ENCODE peak calls at places on chromosome 2, in ten cellular contexts. N is Peyer's patch, I is tibial nerve, D is suprapubic skin, B is stomach, P is heart left ventricle, G is IMR-90, V is ovary, C is adrenal gland, R is HCT116. Y is an unnamed sample.
A peak's percentile ranks its signal among the peaks of the same experiment; 100 is the strongest.

GRCh38 chr2:20185176-20186022 is 39.5 kb downstream of the SDC1 start:
- DNase-seq in G (peak; percentile 69), R (no peak), V (no peak), D (no peak), N (no peak), C (no peak), P (no peak), I (no peak), B (no peak), Y (no peak)

GRCh38 chr2:162887087-162887486 is 48.5 kb upstream of the KCNH7 start:
- DNase-seq in V (no peak), D (no peak), B (no peak), G (no peak), I (no peak), N (no peak), P (no peak), C (no peak), R (no peak), Y (no peak)

GRCh38 chr2:237024255-237024654 is 61.4 kb upstream of the COPS8 start:
- DNase-seq in C (no peak), G (no peak), R (no peak), V (no peak), N (no peak), D (no peak), P (no peak), I (no peak), B (no peak), Y (no peak)

GRCh38 chr2:120395686-120396518 is 50.0 kb downstream of the INHBB start:
- DNase-seq in D (peak; percentile 35), I (no peak), C (no peak), B (peak; percentile 25), G (no peak), R (no peak), P (peak; percentile 14), V (no peak), N (peak; percentile 41), Y (peak; percentile 42)

GRCh38 chr2:174617120-174617519 is 19.5 kb upstream of the WIPF1 start:
- DNase-seq in C (no peak), I (no peak), D (no peak), N (no peak), R (no peak), G (no peak), P (no peak), V (no peak), B (no peak), Y (peak; percentile 69)

GRCh38 chr2:129794116-129794515 is 185.3 kb upstream of the RAB6C start:
- DNase-seq in R (no peak), V (no peak), P (no peak), D (no peak), I (no peak), B (no peak), G (no peak), N (no peak), C (no peak), Y (no peak)

GRCh38 chr2:197993830-197994229 is 189.4 kb downstream of the PLCL1 start:
- DNase-seq in G (peak; percentile 17), I (no peak), P (no peak), B (no peak), R (no peak), C (no peak), N (no peak), V (no peak), D (no peak), Y (no peak)

GRCh38 chr2:101208830-101209229 is 43.9 kb upstream of the CNOT11 start:
- DNase-seq in I (no peak), B (no peak), C (no peak), N (no peak), G (no peak), V (no peak), D (no peak), R (no peak), P (no peak), Y (no peak)

GRCh38 chr2:226308981-226309380 is 490.6 kb downstream of the IRS1 start:
- DNase-seq in D (no peak), I (no peak), V (no peak), R (no peak), G (peak; percentile 76), B (no peak), C (no peak), P (peak; percentile 25), N (no peak), Y (no peak)

GRCh38 chr2:182165196-182165595 is 179.5 kb downstream of the PPP1R1C start:
- DNase-seq in V (no peak), P (no peak), I (no peak), C (no peak), D (no peak), B (no peak), G (no peak), R (no peak), N (no peak), Y (no peak)

GRCh38 chr2:219643788-219644398 is 16.5 kb downstream of the SLC4A3 start:
- DNase-seq in R (no peak), D (no peak), P (peak; percentile 72), V (peak; percentile 68), G (no peak), I (no peak), C (no peak), N (peak; percentile 29), B (no peak), Y (no peak)

GRCh38 chr2:39938035-39938835 is 159.2 kb upstream of the THUMPD2 start:
- DNase-seq in G (peak; percentile 97), D (no peak), I (no peak), V (no peak), R (no peak), B (no peak), C (no peak), P (no peak), N (no peak), Y (no peak)

GRCh38 chr2:146124741-146125140 is 1604.8 kb upstream of the ZEB2 start:
- DNase-seq in D (no peak), R (no peak), I (no peak), B (no peak), G (peak; percentile 63), V (no peak), P (no peak), C (no peak), N (no peak), Y (no peak)

GRCh38 chr2:65278450-65279030 is 50.9 kb downstream of the ACTR2 start:
- DNase-seq in V (no peak), B (no peak), G (peak; percentile 49), D (no peak), C (no peak), N (no peak), P (peak; percentile 44), R (no peak), I (no peak), Y (no peak)

GRCh38 chr2:95268208-95269035 is 5.8 kb upstream of the PROM2 start:
- DNase-seq in I (no peak), D (peak; percentile 51), G (no peak), C (no peak), R (no peak), P (no peak), V (no peak), B (peak; percentile 17), N (no peak), Y (peak; percentile 40)

GRCh38 chr2:44850016-44850415 is 91.5 kb upstream of the SIX3 start:
- DNase-seq in N (no peak), P (no peak), D (no peak), B (no peak), I (no peak), C (no peak), V (no peak), R (no peak), G (no peak), Y (no peak)

GRCh38 chr2:187003038-187003543 is 154.1 kb upstream of the ZSWIM2 start:
- DNase-seq in B (no peak), P (no peak), I (no peak), R (no peak), C (no peak), N (no peak), D (no peak), V (no peak), G (no peak), Y (no peak)

DNA sequence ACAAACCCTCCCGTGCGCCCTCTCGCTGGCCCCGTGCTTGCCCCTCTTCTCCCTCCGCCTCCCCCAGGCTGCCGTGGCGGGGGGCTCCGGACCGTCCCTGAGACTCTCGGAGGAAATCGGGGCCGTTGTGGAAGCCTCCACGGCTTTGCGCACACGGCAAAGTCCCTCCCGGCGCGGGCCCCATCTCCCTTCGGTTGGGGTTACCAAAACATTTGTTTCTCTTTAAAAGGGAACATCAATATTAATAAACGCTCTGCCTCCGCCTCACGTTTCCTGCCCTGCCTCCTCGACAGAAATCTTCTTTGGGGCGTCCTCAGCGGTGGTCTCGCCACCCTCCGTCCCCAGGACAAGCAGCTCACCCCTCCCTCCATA is 3.8 kb downstream of the PAX3 start:
- DNase-seq in G (no peak), I (no peak), P (no peak), C (no peak), R (no peak), B (no peak), V (no peak), D (no peak), N (no peak), Y (no peak)
- H3K27me3 ChIP-seq in G (peaks cover 98% of the 10 kb centered on the region), I (peaks cover 100% of the 10 kb centered on the region), P (peaks cover 93% of the 10 kb centered on the region), C (peaks cover 92% of the 10 kb centered on the region), R (peaks cover 27% of the 10 kb centered on the region), B (peaks cover 74% of the 10 kb centered on the region), V (no peaks in the 10 kb centered on the region), D (peaks cover 100% of the 10 kb centered on the region), N (peaks cover 70% of the 10 kb centered on the region), Y (peaks cover 56% of the 10 kb centered on the region)

GRCh38 chr2:62705859-62706720 is 577 bp downstream of the EHBP1 start:
- DNase-seq in B (peak; percentile 49), I (peak; percentile 46), P (peak; percentile 55), N (peak; percentile 73), R (no peak), G (peak; percentile 34), V (peak; percentile 20), D (peak; percentile 86), C (peak; percentile 79), Y (peak; percentile 85)
- TF ChIP-seq POLR2A in B (no peak), I (no peak), P (no peak), N (no peak), R (no peak), G (peak; percentile 26), V (no peak), D (no peak), C (peak; percentile 10), Y (no peak)

GRCh38 chr2:111912547-111912946 is 14.1 kb downstream of the MERTK start:
- DNase-seq in G (no peak), D (no peak), I (no peak), B (no peak), C (no peak), P (no peak), R (no peak), V (no peak), N (peak; percentile 36), Y (peak; percentile 66)
- H3K27me3 ChIP-seq in G (peaks cover 13% of the 10 kb centered on the region), D (no peaks in the 10 kb centered on the region), I (no peaks in the 10 kb centered on the region), B (no peaks in the 10 kb centered on the region), C (no peaks in the 10 kb centered on the region), P (no peaks in the 10 kb centered on the region), R (no peaks in the 10 kb centered on the region), V (no peaks in the 10 kb centered on the region), N (no peaks in the 10 kb centered on the region), Y (no peaks in the 10 kb centered on the region)

DNA sequence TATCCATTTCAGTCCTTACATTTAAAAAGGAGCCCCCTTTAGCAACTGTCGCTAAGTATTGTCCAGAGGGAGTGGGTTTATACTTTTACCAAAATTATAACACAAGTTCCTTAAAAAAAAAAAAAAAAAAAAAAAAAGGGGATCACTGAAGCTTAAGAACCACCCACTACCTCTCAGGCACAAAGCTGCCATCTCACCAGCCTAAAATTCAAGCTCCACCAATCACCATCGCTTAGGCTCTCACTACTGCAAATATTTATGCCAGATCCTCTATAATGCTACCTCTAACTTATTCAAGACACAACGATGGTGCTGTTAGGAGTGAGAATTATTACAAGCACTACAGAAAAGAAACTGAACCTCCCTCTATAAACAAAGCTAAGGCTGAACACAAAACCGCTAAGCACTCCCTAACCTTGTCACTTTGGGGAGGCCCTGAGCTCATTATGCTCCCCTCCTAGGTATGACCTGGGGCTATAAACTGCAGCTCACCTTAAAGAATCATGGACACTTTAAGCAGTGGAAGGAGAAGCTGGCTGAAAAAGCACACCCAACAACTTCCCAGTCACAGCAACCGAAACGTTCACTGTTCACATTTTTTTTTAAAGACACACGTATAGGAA is 3.6 kb downstream of the FZD5 start:
- DNase-seq in C (no peak), D (no peak), V (no peak), R (no peak), G (no peak), P (no peak), N (no peak), B (no peak), I (no peak), Y (no peak)
- TF ChIP-seq POLR2A in C (no peak), D (no peak), V (no peak), R (no peak), G (no peak), P (no peak), N (no peak), B (no peak), I (no peak), Y (no peak)

Y was measured in right lobe of liver.